ENCODE peak calls at places on chromosomes 2 and 18, in six cellular contexts. J is foreskin fibroblast, I is astrocyte, N is tibial artery, X is GM12864, Y is cardiac fibroblast. A is an unnamed sample.

GRCh38 chr2:55954306-55955035 is 30.9 kb upstream of the EFEMP1 start:
- DNase-seq in J (peak), I (peak), N (no peak), X (no peak), Y (peak), A (no peak)

GRCh38 chr18:6370886-6371635 is 43.6 kb downstream of the L3MBTL4 start:
- DNase-seq in J (no peak), I (no peak), N (no peak), X (no peak), Y (no peak), A (no peak)

GRCh38 chr2:20001361-20001863 is 11.1 kb downstream of the MATN3 start:
- DNase-seq in J (no peak), I (no peak), N (no peak), X (no peak), Y (no peak), A (no peak)

GRCh38 chr2:44360749-44361329 is 455 bp downstream of the PREPL start:
- DNase-seq in J (peak), I (no peak), N (peak), X (no peak), Y (peak), A (no peak)

GRCh38 chr18:59697236-59697932 is at the start of gene CCBE1:
- DNase-seq in J (peak), I (peak), N (no peak), X (no peak), Y (peak), A (peak)

GRCh38 chr2:221758076-221758475 is 186.0 kb upstream of the EPHA4 start:
- DNase-seq in J (no peak), I (no peak), N (no peak), X (no peak), Y (no peak), A (no peak)

GRCh38 chr18:44232500-44232899 is 448.2 kb upstream of the SETBP1 start:
- DNase-seq in J (no peak), I (no peak), N (no peak), X (no peak), Y (no peak), A (no peak)

GRCh38 chr2:157989227-157989626 is 112.4 kb upstream of the UPP2 start:
- DNase-seq in J (no peak), I (no peak), N (no peak), X (no peak), Y (no peak), A (no peak)

GRCh38 chr18:74375999-74376398 is 60.4 kb downstream of the C18orf63 start:
- DNase-seq in J (peak), I (no peak), N (no peak), X (no peak), Y (no peak), A (no peak)

GRCh38 chr18:9737814-9738160 is 29.7 kb downstream of the RAB31 start:
- DNase-seq in J (peak), I (no peak), N (no peak), X (no peak), Y (no peak), A (no peak)

GRCh38 chr2:30628341-30628740 is 178.9 kb downstream of the CAPN13 start:
- DNase-seq in J (peak), I (peak), N (no peak), X (no peak), Y (peak), A (no peak)

GRCh38 chr2:104476075-104476474 is 377.8 kb upstream of the POU3F3 start:
- DNase-seq in J (no peak), I (no peak), N (no peak), X (no peak), Y (no peak), A (no peak)

GRCh38 chr2:112634153-112634873 is 11.4 kb upstream of the SLC20A1 start:
- DNase-seq in J (no peak), I (no peak), N (no peak), X (no peak), Y (no peak), A (no peak)

GRCh38 chr2:75022516-75022915 is 64.1 kb downstream of the POLE4 start:
- DNase-seq in J (peak), I (peak), N (no peak), X (no peak), Y (peak), A (no peak)

GRCh38 chr2:9644603-9645002 is 13.8 kb upstream of the YWHAQ start:
- DNase-seq in J (no peak), I (peak), N (no peak), X (no peak), Y (no peak), A (no peak)

GRCh38 chr2:29117636-29118303 is 2.6 kb downstream of the CLIP4 start:
- DNase-seq in J (peak), I (peak), N (no peak), X (no peak), Y (peak), A (no peak)

GRCh38 chr2:30334738-30335426 is 103.5 kb downstream of the LBH start:
- DNase-seq in J (no peak), I (no peak), N (no peak), X (no peak), Y (no peak), A (no peak)

GRCh38 chr18:25814841-25815458 is 275.5 kb downstream of the SS18 start:
- DNase-seq in J (no peak), I (no peak), N (no peak), X (no peak), Y (no peak), A (no peak)
- H3K4me3 ChIP-seq in J (no peak), I (no peak), N (no peak), X (no peak), Y (no peak), A (no peak)

GRCh38 chr2:11822746-11823411 is 76.4 kb downstream of the LPIN1 start:
- DNase-seq in J (no peak), I (no peak), N (no peak), X (no peak), Y (no peak), A (peak)
- H3K4me3 ChIP-seq in J (no peak), I (no peak), N (no peak), X (no peak), Y (no peak), A (peak)

GRCh38 chr2:101725038-101725437 is 27.5 kb downstream of the MAP4K4 start:
- DNase-seq in J (no peak), I (no peak), N (no peak), X (no peak), Y (no peak), A (no peak)

GRCh38 chr2:101723366-101724112 is 26.0 kb downstream of the MAP4K4 start:
- DNase-seq in J (no peak), I (no peak), N (no peak), X (no peak), Y (no peak), A (no peak)

GRCh38 chr2:101720732-101721131 is 23.2 kb downstream of the MAP4K4 start:
- DNase-seq in J (peak), I (no peak), N (no peak), X (no peak), Y (no peak), A (no peak)

GRCh38 chr2:101724113-101724450 is 26.6 kb downstream of the MAP4K4 start:
- DNase-seq in J (no peak), I (no peak), N (no peak), X (no peak), Y (no peak), A (no peak)

GRCh38 chr2:101722878-101723277 is 25.4 kb downstream of the MAP4K4 start:
- DNase-seq in J (no peak), I (no peak), N (no peak), X (no peak), Y (no peak), A (no peak)
- H3K4me3 ChIP-seq in J (no peak), I (no peak), N (no peak), X (no peak), Y (no peak), A (no peak)

DNA sequence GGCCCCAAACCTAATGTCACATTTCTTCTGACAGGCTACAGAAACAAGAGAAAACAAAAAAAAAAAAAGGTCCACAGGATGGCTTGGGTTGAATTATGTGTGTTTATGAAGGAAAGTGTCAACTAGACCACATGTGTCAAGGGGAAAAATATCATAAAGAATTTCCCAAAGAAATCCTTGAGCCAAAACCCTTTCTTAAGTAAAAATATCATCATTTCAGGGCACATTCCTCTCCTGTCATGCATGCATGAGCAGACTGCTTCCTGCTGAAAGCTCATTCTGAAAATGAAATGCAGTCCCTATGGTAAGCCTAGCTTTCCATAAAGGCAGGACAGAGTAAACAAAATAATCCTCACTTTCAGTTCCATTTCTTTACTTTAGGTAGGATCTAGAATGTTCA is 85.7 kb upstream of the RBBP8 start:
- DNase-seq in J (peak), I (peak), N (no peak), X (no peak), Y (peak), A (no peak)
- H3K4me3 ChIP-seq in J (no peak), I (no peak), N (no peak), X (no peak), Y (no peak), A (no peak)